ENCODE peak calls at places on chromosome 2, in ten cellular contexts. K is A549, U is coronary artery, J is cardiac fibroblast, C is GM12865, R is heart left ventricle, H is fibroblast of lung, Y is choroid plexus epithelial cell, E is foreskin fibroblast, A is lower leg skin. Z is an unnamed sample.

GRCh38 chr2:10477443-10478297 is 29.5 kb upstream of the ODC1 start:
- DNase-seq in A (no peak), H (no peak), Y (peak; percentile 9), C (no peak), E (no peak), R (no peak), K (no peak), U (no peak), J (no peak), Z (no peak)

GRCh38 chr2:26346454-26347053 is at the start of gene ADGRF3:
- DNase-seq in C (peak; percentile 81), Y (peak; percentile 56), K (no peak), J (peak; percentile 47), E (peak; percentile 62), R (peak; percentile 67), A (peak; percentile 26), H (peak; percentile 48), U (peak; percentile 75), Z (no peak)

GRCh38 chr2:35067420-35067819 is 1288.2 kb upstream of the CRIM1 start:
- DNase-seq in C (no peak), A (no peak), U (no peak), K (no peak), R (no peak), J (no peak), Y (no peak), E (no peak), H (no peak), Z (no peak)

GRCh38 chr2:64591188-64591587 is 62.5 kb downstream of the SERTAD2 start:
- DNase-seq in H (no peak), U (no peak), E (no peak), C (peak; percentile 34), J (no peak), A (no peak), K (no peak), R (no peak), Y (no peak), Z (no peak)

GRCh38 chr2:129936334-129936934 is 43.0 kb upstream of the RAB6C start:
- DNase-seq in R (no peak), K (no peak), U (no peak), J (no peak), E (no peak), A (peak; percentile 43), H (peak; percentile 51), Y (no peak), C (peak; percentile 58), Z (no peak)

GRCh38 chr2:165868211-165868610 is 74.2 kb upstream of the GALNT3 start:
- DNase-seq in C (no peak), K (no peak), J (peak; percentile 18), R (no peak), H (peak; percentile 44), Y (peak; percentile 60), U (no peak), A (no peak), E (peak; percentile 55), Z (no peak)

GRCh38 chr2:8520791-8521344 is 161.0 kb upstream of the ID2 start:
- DNase-seq in R (no peak), C (peak; percentile 72), H (no peak), J (no peak), A (no peak), E (no peak), U (no peak), K (no peak), Y (no peak), Z (no peak)

GRCh38 chr2:75570948-75571729 is 10.4 kb upstream of the EVA1A start:
- DNase-seq in U (no peak), H (peak; percentile 66), E (peak; percentile 39), C (no peak), K (no peak), Y (peak; percentile 70), R (no peak), A (no peak), J (no peak), Z (no peak)

GRCh38 chr2:54471221-54471711 is 15.1 kb downstream of the SPTBN1 start:
- DNase-seq in H (peak; percentile 65), J (peak; percentile 77), U (no peak), Y (peak; percentile 89), E (peak; percentile 70), C (peak; percentile 35), R (peak; percentile 72), K (peak; percentile 38), A (no peak), Z (no peak)

DNA sequence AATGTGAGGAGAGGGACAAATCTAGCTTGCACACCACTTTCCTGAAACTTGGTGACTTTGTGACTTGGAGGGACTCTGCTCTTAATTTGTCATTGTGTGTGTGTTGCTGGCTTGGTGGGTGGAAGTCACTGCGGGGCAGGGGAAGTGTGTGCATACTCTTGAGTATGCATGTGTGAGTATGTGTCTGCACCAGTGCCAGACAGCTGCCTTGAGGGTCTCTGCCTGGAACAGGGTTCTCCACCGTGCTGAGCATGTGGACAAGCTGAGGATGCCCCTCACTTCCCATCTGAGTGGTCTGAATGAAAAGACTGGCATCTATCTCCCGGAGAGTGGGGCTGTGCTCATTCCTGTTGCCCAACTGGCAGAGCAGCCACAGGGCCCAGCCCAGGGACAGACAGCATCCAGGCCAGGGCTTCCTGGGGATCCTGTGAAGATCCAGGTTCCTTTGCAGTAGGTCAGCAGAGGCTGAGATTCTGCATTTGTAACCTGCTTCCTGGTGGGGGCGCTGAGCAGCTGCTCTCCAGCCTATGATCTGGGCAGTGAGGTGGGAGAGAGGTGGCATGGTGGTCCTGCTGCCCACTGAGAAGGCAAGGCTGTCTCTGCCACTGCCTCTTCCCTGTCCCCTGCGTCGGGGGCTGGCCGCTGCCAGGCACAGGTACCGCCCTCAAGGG is 138.9 kb upstream of the HAAO start:
- DNase-seq in R (no peak), C (no peak), U (no peak), Y (no peak), A (no peak), K (no peak), J (no peak), H (no peak), E (peak; percentile 47), Z (no peak)
- TF ChIP-seq CTCF in R (no peak), C (peak; percentile 28), U (no peak), Y (peak; percentile 54), A (no peak), K (peak; percentile 20), J (peak; percentile 19), H (peak; percentile 25), E (peak; percentile 35), Z (no peak)

GRCh38 chr2:192328297-192328696 is 133.6 kb upstream of the TMEFF2 start:
- DNase-seq in K (no peak), C (no peak), H (no peak), R (no peak), E (no peak), J (no peak), U (no peak), Y (no peak), A (no peak), Z (no peak)

GRCh38 chr2:192327576-192327975 is 132.8 kb upstream of the TMEFF2 start:
- DNase-seq in J (no peak), A (no peak), R (no peak), U (no peak), H (no peak), C (no peak), Y (no peak), K (no peak), E (no peak), Z (no peak)
- TF ChIP-seq CTCF in J (no peak), A (no peak), R (no peak), U (no peak), H (no peak), C (no peak), Y (no peak), K (no peak), E (no peak), Z (no peak)

GRCh38 chr2:232982926-232983668 is 30.0 kb downstream of the NGEF start:
- DNase-seq in E (no peak), C (no peak), J (no peak), H (no peak), U (no peak), R (no peak), K (no peak), A (no peak), Y (no peak), Z (no peak)

GRCh38 chr2:232981356-232981755 is 31.7 kb downstream of the NGEF start:
- DNase-seq in K (no peak), E (no peak), U (no peak), H (no peak), R (no peak), J (no peak), A (peak; percentile 55), C (no peak), Y (no peak), Z (no peak)

GRCh38 chr2:232980683-232981082 is 32.4 kb downstream of the NGEF start:
- DNase-seq in R (no peak), H (no peak), C (no peak), Y (no peak), K (no peak), E (peak; percentile 27), A (no peak), U (peak; percentile 47), J (peak; percentile 26), Z (no peak)

GRCh38 chr2:232983669-232983991 is 29.4 kb downstream of the NGEF start:
- DNase-seq in K (no peak), Y (no peak), C (no peak), E (no peak), H (no peak), R (no peak), J (no peak), U (no peak), A (no peak), Z (no peak)

GRCh38 chr2:232981767-232982360 is 31.2 kb downstream of the NGEF start:
- DNase-seq in C (no peak), U (peak; percentile 52), H (no peak), E (no peak), Y (no peak), J (no peak), A (no peak), K (no peak), R (no peak), Z (no peak)
- TF ChIP-seq CTCF in C (peak; percentile 1), U (no peak), H (no peak), E (no peak), Y (no peak), J (no peak), A (no peak), K (no peak), R (no peak), Z (no peak)

DNA sequence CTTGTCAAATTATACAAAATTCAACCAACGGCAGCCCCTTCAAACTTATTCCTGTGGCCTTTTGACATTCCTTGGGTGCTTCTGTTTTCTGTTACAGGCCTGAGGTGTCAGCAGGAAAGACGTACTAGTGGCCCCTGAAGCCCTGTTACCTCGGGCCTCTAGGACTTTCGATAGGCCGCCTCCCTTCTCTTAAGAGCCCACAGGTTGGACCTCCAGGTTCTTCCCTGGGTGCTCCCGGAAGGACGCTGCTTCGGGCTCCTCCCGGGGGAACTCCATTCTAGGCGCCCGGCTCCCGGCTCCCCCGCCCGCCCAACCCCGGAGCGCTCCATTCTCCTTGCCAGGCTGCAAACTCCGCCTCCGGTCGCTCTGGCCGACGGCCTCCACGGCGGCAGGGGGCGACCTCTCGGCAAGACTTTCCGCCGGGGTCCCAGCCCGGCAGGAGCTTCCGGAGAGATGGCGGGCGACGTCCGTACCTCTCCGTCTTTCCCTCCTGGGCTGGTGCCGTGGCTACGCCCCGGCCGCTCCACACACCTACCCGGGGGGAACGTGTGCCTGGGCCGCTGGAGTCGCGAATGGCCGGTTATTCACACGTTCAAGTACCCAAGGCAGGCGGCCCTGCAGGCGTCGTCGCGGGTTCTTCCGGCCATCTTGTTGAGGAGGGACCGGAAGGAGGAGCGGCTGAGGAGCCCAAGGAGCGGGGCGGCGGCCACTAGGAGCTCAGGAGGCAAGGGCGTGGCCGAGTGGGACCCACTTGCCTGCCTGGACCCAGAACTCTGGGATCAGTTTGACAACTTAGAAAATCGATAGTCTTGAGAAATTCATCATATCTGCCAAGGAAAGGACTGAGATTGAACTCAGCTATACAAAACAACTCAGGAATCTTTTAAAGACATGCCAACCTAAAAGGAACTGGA is 27.5 kb downstream of the BOLA3 start:
- DNase-seq in H (peak; percentile 84), Y (peak; percentile 89), E (peak; percentile 93), C (peak; percentile 94), R (peak; percentile 87), J (peak; percentile 88), K (peak; percentile 84), U (peak; percentile 91), A (peak; percentile 71), Z (peak; percentile 40)
- TF ChIP-seq CTCF in H (peak; percentile 36), Y (peak; percentile 60), E (no peak), C (peak; percentile 69), R (peak; percentile 50), J (peak; percentile 54), K (peak; percentile 69), U (peak; percentile 18), A (no peak), Z (no peak)